ENCODE peak calls at places on chromosome 14, in four cellular contexts. W is AG09309, D is ovary, E is BE2C. M is an unnamed sample.

GRCh38 chr14:28141662-28142061 is 624.9 kb upstream of the FOXG1 start:
- DNase-seq in W (no peak), E (no peak), D (no peak), M (no peak)

GRCh38 chr14:48686650-48687049 is 899.5 kb downstream of the RPS29 start:
- DNase-seq in E (no peak), W (no peak), D (no peak), M (no peak)

GRCh38 chr14:86035882-86036281 is 505.9 kb downstream of the FLRT2 start:
- DNase-seq in W (no peak), D (no peak), E (peak; percentile 43), M (peak; percentile 18)

GRCh38 chr14:97280526-97280925 is 483.3 kb downstream of the VRK1 start:
- DNase-seq in W (no peak), D (no peak), E (no peak), M (no peak)

GRCh38 chr14:26926585-26926984 is 328.8 kb upstream of the NOVA1 start:
- DNase-seq in W (no peak), E (no peak), D (no peak), M (no peak)

GRCh38 chr14:75283162-75283883 is 4.7 kb downstream of the FOS start:
- DNase-seq in W (no peak), D (no peak), E (no peak), M (no peak)

GRCh38 chr14:100106260-100106659 is 41.0 kb downstream of the EVL start:
- DNase-seq in W (no peak), E (no peak), D (no peak), M (no peak)

GRCh38 chr14:34356267-34356660 is 105.8 kb downstream of the SPTSSA start:
- DNase-seq in E (peak; percentile 18), W (no peak), D (no peak), M (no peak)

GRCh38 chr14:92460916-92461579 is 52.5 kb upstream of the RIN3 start:
- DNase-seq in E (no peak), W (peak; percentile 47), D (no peak), M (no peak)

GRCh38 chr14:68730811-68731425 is 61.9 kb downstream of the ZFP36L1 start:
- DNase-seq in D (no peak), W (no peak), E (no peak), M (peak; percentile 26)
- TF ChIP-seq CTCF in D (no peak), W (no peak), E (no peak), M (no peak)

DNA sequence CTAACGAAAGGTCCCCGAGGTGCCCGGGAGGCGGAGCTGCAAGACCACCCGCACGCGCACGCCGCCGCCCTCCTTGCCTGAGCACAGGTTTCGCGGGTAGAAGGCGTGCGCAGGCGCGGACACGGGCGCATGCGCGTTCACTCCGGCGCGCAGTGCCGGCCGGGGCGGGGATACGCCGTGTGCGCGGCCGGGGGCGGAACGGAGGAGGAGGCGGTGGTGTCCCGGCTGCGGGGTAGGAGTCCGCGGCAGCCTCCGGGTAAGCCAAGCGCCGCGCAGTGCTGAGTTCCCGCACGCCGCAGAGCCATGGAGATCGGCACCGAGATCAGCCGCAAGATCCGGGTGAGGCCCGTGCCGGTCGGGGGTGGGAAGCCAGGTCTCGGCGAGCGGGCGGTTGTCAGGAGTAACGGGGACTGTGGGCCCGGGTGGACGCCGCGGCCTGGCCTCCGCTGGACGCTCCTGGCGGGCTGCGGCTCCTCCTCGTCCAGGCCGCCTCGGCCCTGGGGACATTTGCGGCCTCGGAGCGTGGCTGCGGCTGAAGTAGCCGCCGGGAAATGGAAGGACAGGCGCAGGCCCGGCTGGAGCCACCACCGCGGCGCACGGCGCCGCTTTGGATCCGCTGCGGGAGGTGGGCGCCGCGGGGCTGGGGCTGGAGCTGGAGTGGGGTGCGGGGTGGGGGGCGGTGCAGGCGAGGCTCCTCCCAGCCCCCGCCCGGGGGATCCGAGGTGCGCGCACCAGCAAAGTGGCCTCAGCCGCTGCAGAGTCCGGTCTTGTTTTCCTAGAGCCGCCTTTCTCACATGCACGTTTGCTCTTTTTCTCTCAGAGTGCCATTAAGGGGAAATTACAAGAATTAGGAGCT is at the start of gene ZC3H14:
- DNase-seq in D (peak; percentile 85), W (no peak), E (peak; percentile 94), M (peak; percentile 92)
- TF ChIP-seq CTCF in D (no peak), W (no peak), E (peak; percentile 15), M (no peak)

GRCh38 chr14:106317593-106317992 is 791.2 kb downstream of the TMEM121 start:
- DNase-seq in D (no peak), E (no peak), W (no peak), M (no peak)

DNA sequence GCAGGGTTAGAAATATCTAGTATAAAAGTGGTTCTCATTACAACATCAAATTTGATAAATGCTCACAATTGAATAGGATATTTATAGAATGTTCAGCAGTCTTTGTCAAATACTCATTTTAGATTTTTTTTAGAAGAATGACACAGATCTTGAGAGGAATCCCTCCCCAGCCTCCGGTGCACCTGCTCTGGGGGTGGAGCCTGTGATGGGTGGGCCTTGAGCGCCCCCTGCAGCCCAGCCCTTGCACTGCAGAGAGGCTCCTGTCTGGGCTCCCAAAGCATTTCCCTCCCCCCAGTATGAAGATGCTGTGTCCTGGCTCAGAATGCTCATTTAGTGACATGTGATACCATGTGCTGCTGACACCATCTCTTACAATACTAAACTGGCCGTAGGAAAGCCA is 792.3 kb downstream of the TMEM121 start:
- DNase-seq in W (no peak), D (no peak), E (no peak), M (no peak)
- TF ChIP-seq CTCF in W (no peak), D (no peak), E (peak; percentile 42), M (no peak)

DNA sequence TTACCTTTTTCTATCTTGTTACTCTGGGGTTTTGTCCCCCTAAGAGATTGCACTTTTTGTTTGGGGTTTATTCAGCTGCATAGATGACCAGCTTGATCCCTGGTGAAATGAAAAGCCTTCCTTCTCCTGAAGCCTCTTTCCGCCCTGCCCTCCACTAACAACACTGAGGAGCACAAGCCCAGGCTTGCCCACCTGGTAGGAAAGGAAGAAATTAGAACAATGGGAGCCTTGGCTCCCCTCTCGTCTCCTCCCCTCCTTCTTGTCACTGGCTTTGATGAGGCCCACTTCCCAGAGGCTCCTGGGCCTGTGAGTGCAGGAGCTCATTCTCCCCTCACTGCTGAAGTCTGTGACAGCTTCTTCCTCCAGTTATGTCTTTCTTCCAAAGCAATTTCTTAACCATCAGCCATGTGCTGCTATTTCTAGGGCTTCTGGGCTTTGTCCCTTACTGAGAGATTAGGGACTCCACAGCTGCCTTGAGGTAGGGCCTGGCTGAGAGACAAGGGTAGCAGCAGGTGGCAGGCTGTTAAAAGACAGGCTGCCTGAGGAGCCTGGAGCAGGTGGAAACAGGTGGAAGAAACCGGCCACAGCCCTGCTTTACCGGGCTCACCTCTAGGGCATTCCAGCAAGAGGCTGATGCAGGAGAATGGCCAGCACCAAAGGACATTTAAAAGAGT is 53.7 kb upstream of the SRSF5 start:
- DNase-seq in E (no peak), D (no peak), W (no peak), M (no peak)
- TF ChIP-seq CTCF in E (no peak), D (no peak), W (no peak), M (no peak)

GRCh38 chr14:59570122-59570521 is 6.5 kb downstream of the CCDC175 start:
- DNase-seq in E (no peak), W (no peak), D (no peak), M (no peak)
- TF ChIP-seq CTCF in E (peak; percentile 21), W (peak; percentile 6), D (no peak), M (no peak)

DNA sequence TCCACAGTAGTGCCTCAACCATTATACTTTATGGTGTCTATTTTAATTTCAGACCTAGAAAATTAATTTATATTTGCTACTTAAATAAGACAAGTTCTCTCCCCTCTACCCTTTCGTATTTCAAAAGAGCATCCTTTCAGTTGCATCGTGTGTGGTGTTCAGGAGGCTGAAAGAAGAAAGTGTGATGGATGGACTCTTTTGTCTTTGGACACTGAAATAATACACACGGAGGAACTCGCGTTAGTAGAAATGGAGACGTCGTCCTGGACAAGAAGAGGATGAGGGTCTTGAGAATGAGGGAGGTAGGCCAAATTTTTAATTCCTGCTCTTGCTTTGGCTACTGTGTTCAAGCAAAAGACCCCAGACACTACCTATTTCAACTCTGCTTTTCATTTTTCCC is 921 bp downstream of the TMED8 start:
- DNase-seq in E (no peak), W (no peak), D (no peak), M (no peak)
- TF ChIP-seq CTCF in E (no peak), W (no peak), D (no peak), M (no peak)

GRCh38 chr14:32224731-32225377 is 21.8 kb upstream of the RNU6-8 start:
- DNase-seq in E (peak; percentile 87), D (no peak), W (no peak), M (no peak)
- TF ChIP-seq CTCF in E (peak; percentile 81), D (no peak), W (peak; percentile 59), M (peak; percentile 12)

GRCh38 chr14:22838631-22839041 is 2.3 kb downstream of the MMP14 start:
- DNase-seq in W (no peak), E (no peak), D (no peak), M (no peak)

GRCh38 chr14:22835505-22835904 is 880 bp upstream of the MMP14 start:
- DNase-seq in D (no peak), W (no peak), E (no peak), M (no peak)

GRCh38 chr14:22837059-22837749 is 819 bp downstream of the MMP14 start:
- DNase-seq in W (no peak), D (peak; percentile 78), E (no peak), M (peak; percentile 61)

GRCh38 chr14:22837750-22838538 is 1.6 kb downstream of the MMP14 start:
- DNase-seq in D (peak; percentile 76), W (no peak), E (no peak), M (no peak)

DNA sequence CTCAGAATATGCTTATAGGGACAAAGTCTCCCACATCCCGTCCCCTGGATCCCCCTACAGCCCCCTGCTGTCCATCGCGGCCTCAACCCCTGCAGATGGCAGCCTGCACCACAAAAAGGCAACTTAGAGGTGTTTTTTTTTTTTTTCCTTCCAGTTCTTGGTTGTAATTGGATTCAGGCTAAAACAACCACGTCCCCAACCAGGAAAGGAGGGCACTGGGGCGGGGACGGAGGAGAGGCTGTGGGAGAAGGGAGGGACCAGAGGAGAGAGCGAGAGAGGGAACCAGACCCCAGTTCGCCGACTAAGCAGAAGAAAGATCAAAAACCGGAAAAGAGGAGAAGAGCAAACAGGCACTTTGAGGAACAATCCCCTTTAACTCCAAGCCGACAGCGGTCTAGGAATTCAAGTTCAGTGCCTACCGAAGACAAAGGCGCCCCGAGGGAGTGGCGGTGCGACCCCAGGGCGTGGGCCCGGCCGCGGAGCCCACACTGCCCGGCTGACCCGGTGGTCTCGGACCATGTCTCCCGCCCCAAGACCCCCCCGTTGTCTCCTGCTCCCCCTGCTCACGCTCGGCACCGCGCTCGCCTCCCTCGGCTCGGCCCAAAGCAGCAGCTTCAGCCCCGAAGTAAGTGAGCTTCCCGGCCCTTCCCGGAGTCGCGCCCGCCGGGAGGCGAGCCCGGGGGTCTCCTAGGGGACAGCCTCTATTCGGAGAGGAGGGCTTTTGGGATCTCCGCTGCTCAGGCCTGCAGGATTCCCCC is at the start of gene MMP14:
- DNase-seq in D (peak; percentile 80), E (no peak), W (no peak), M (peak; percentile 57)
- TF ChIP-seq CTCF in D (peak; percentile 41), E (peak; percentile 40), W (peak; percentile 66), M (peak; percentile 27)

GRCh38 chr14:77710364-77710763 is 2.5 kb downstream of the SLIRP start:
- DNase-seq in W (no peak), D (no peak), E (no peak), M (no peak)

GRCh38 chr14:77708749-77709148 is 846 bp downstream of the SLIRP start:
- DNase-seq in D (no peak), E (no peak), W (no peak), M (no peak)

GRCh38 chr14:77707355-77707723 is 484 bp downstream of the ALKBH1 start:
- DNase-seq in W (peak; percentile 13), D (no peak), E (peak; percentile 28), M (no peak)

GRCh38 chr14:77709412-77709811 is 1.5 kb downstream of the SLIRP start:
- DNase-seq in D (no peak), E (no peak), W (no peak), M (no peak)

GRCh38 chr14:77707724-77708408 is at the start of the genes ALKBH1 and SLIRP:
- DNase-seq in D (peak; percentile 84), W (peak; percentile 13), E (peak; percentile 89), M (peak; percentile 85)
- TF ChIP-seq CTCF in D (no peak), W (no peak), E (no peak), M (no peak)